ENCODE peak calls at places on chromosomes 7 and 10, in six cellular contexts. S is brain microvascular endothelial cell, H is psoas muscle, A is RWPE1, V is fibroblast of the aortic adventitia, G is GM12865. R is an unnamed sample.

GRCh38 chr7:87318741-87319140 is 26.7 kb upstream of the CROT start:
- DNase-seq in S (no peak), H (no peak), A (no peak), V (no peak), G (no peak), R (no peak)

GRCh38 chr7:66238712-66239466 is 33.8 kb downstream of the TPST1 start:
- DNase-seq in S (no peak), H (no peak), A (no peak), V (no peak), G (no peak), R (no peak)

GRCh38 chr7:93949468-93949867 is 27.9 kb downstream of the GNG11 start:
- DNase-seq in S (peak), H (no peak), A (peak), V (peak), G (no peak), R (no peak)

GRCh38 chr10:34859170-34859569 is 44.1 kb upstream of the PARD3 start:
- DNase-seq in S (peak), H (no peak), A (no peak), V (no peak), G (no peak), R (no peak)

GRCh38 chr7:23072043-23072442 is 33.5 kb upstream of the KLHL7 start:
- DNase-seq in S (no peak), H (no peak), A (no peak), V (peak), G (no peak), R (no peak)

GRCh38 chr10:101273330-101273729 is 44.1 kb upstream of the LBX1 start:
- DNase-seq in S (no peak), H (no peak), A (no peak), V (no peak), G (no peak), R (no peak)

GRCh38 chr7:23093111-23093510 is 12.5 kb upstream of the KLHL7 start:
- DNase-seq in S (no peak), H (no peak), A (no peak), V (no peak), G (no peak), R (no peak)

GRCh38 chr7:94297397-94297838 is 97.3 kb upstream of the COL1A2 start:
- DNase-seq in S (peak), H (peak), A (peak), V (peak), G (no peak), R (no peak)

GRCh38 chr7:54811016-54811924 is 52.3 kb upstream of the SEC61G start:
- DNase-seq in S (peak), H (no peak), A (no peak), V (peak), G (peak), R (no peak)

DNA sequence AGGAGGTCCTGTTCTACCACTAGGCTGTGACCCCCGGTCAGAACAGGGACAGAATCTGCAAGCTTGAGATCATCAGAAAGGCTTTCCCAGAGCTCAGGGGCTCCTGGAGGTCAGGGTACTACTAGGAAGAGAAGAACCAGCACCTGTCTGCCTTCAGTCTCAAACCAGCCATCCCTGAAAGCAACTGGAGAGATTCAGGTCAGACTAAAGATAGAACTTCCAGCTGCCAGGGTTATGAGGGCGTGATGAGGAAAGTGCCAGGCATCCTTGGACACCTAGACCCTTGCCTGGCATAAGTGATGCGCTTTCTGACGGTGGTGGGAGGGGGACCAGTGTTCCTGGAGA is 63.8 kb downstream of the ELFN1 start:
- DNase-seq in S (no peak), H (no peak), A (no peak), V (no peak), G (no peak), R (no peak)
- TF ChIP-seq CTCF in S (no peak), H (no peak), A (no peak), V (no peak), G (no peak), R (no peak)

GRCh38 chr7:122626785-122627184 is 72.1 kb downstream of the RNF133 start:
- DNase-seq in S (no peak), H (no peak), A (no peak), V (no peak), G (no peak), R (no peak)
- TF ChIP-seq CTCF in S (no peak), H (no peak), A (no peak), V (no peak), G (no peak), R (no peak)

DNA sequence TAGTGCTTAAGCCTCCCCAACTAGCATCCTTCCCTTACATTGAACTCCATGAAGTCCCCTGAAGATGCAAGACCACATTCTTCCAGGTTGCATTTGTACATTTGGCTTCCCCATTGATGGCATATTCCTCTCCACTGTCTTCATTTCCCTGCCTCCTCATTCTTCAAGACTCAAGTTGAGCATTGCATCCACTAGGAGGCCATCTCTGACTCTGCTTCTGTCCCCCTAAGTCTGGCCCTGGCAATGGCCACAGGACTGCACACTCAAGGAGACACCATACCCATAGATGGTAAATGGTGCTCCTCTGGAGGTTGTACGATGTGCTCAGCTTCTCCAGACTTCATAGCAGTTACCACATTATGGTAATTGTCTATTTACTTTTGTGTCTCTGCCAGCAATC is 112.5 kb downstream of the PTPRZ1 start:
- DNase-seq in S (no peak), H (no peak), A (no peak), V (no peak), G (no peak), R (no peak)
- TF ChIP-seq CTCF in S (peak), H (no peak), A (no peak), V (no peak), G (no peak), R (no peak)

GRCh38 chr7:130160455-130160854 is 44.8 kb downstream of the TMEM209 start:
- DNase-seq in S (no peak), H (no peak), A (no peak), V (no peak), G (no peak), R (no peak)
- TF ChIP-seq CTCF in S (no peak), H (no peak), A (no peak), V (no peak), G (no peak), R (no peak)

DNA sequence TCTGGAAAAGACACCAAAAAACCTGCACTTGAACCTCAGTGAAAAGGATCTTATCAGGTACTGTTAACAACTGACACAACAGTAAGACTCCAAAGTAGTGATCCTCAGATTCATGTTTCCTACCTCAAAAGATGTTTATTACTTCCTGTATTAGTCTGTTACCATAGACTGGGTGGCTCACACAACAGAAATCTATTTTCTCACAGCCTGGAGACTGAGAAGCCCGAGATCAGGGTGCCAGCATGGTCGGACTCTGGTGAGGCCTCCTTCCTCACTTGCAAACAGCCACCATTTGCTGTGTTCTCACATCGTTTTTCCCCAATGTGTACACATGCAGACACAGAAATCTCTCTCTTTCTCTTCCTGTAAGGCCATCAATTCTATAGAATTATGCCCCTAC is 154.0 kb upstream of the THSD7A start:
- DNase-seq in S (no peak), H (no peak), A (no peak), V (no peak), G (no peak), R (no peak)
- TF ChIP-seq CTCF in S (no peak), H (no peak), A (no peak), V (no peak), G (no peak), R (no peak)

DNA sequence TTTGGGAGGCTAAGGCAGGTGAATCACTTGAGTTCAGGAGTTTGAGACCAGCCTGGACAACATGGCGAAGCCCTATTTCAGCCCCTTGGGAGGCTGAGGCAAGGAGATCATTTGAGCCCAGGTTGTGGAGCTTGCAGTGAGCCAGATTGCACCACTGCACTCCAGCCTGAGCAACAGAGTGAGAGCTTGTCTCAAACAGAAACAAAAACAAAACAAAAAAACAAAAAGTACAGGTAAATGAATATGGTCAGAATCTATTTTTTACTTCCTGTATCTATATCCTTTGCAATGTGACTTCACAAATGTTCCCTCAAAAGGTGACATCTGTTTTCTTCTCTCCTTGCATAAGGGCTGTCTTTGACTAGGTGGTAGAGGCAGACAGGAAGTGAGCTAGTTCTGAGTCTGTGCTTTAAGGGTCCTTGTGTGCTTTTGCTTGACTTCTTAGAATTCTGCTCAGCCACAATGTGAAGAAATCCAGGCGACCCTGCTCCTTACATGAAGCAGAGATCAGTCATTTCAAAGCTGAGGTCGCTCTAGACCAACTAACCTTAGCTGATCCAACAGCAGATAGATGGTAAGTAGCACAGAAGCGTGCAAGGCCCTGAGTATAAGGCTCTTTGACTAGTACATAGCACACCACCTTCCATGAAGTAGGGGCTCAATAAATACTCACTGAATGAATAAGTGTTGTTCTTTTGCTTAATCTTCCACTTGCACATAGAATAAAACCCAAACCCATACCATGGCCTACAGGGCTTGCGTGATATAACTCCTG is 423.2 kb upstream of the PCDH15 start:
- DNase-seq in S (no peak), H (no peak), A (no peak), V (no peak), G (peak), R (no peak)
- TF ChIP-seq CTCF in S (no peak), H (no peak), A (no peak), V (no peak), G (no peak), R (no peak)

GRCh38 chr7:21550076-21550475 is 7.2 kb downstream of the DNAH11 start:
- DNase-seq in S (no peak), H (no peak), A (no peak), V (no peak), G (no peak), R (no peak)

GRCh38 chr7:21548491-21548890 is 5.7 kb downstream of the DNAH11 start:
- DNase-seq in S (no peak), H (no peak), A (no peak), V (no peak), G (no peak), R (no peak)

GRCh38 chr7:21547511-21547910 is 4.7 kb downstream of the DNAH11 start:
- DNase-seq in S (no peak), H (no peak), A (no peak), V (peak), G (no peak), R (no peak)

DNA sequence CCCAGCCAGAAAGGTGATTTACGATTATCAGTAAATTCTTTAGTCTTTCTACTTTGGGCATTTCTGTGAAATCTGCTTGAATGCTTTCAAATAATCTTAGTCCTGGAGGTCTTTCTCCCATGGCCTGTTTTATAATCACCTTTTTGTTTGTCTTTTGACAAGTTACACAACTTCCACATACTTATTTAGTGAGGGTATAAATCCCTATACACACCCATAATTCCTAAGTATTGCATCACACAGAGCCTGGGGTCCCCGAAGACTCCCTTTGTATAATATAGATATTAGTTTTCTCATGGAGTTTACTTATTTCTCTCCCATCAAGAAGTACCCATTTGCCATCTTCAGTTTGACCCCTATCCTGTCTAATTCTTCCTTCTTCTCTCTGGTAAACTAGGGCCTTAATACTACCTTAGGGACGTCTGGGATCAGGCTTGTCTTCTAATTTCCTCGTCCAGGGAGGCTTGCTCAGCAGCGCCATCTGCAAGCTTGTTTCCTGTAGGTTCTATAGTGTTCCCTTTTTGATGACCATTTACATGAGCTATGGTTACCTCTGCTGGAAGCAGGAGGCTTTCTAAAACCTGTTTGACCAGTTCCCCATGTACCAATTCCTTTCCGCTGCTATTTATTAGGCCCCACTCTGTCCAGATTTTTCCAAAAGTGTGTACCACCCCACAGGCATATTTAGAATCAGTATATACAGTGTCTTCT is 8.1 kb downstream of the DNAH11 start:
- DNase-seq in S (no peak), H (no peak), A (peak), V (no peak), G (no peak), R (no peak)
- TF ChIP-seq CTCF in S (no peak), H (no peak), A (no peak), V (no peak), G (no peak), R (peak)

R was measured in GM10248.